ENCODE peak calls at places on chromosomes 16 and 17, in seven cellular contexts. Q is cardiac fibroblast; U is adrenal gland; P is CD4-positive, CD25-positive, alpha-beta regulatory T cell; T is heart left ventricle; B is tibial nerve; A is ascending aorta. M is an unnamed sample.

GRCh38 chr16:23119570-23119969 is 29.7 kb downstream of the USP31 start:
- DNase-seq in Q (peak), U (no peak), P (no peak), A (no peak), T (no peak), B (no peak), M (no peak)

GRCh38 chr17:73203135-73203787 is 10.4 kb downstream of the COG1 start:
- DNase-seq in A (no peak), U (no peak), Q (peak), P (peak), T (no peak), B (no peak), M (no peak)

GRCh38 chr17:45783593-45784292 is 377 bp upstream of the CRHR1 start:
- DNase-seq in Q (no peak), A (no peak), U (no peak), B (no peak), T (no peak), P (no peak), M (no peak)

GRCh38 chr16:85584192-85584757 is 28.8 kb upstream of the GSE1 start:
- DNase-seq in U (no peak), T (no peak), A (no peak), Q (no peak), B (no peak), P (no peak), M (no peak)

GRCh38 chr17:73256220-73256619 is 5.5 kb downstream of the CPSF4L start:
- DNase-seq in T (no peak), Q (no peak), A (no peak), U (no peak), B (no peak), P (no peak), M (no peak)

GRCh38 chr17:78237403-78238012 is 6.1 kb downstream of the TMEM235 start:
- DNase-seq in T (peak), A (no peak), B (no peak), U (peak), P (no peak), Q (no peak), M (no peak)

GRCh38 chr17:72121164-72122001 is 563 bp downstream of the SOX9 start:
- DNase-seq in P (no peak), A (no peak), B (no peak), U (no peak), T (peak), Q (peak), M (no peak)

GRCh38 chr17:45320931-45321461 is 4.2 kb upstream of the MAP3K14 start:
- DNase-seq in A (no peak), B (no peak), T (no peak), U (no peak), Q (peak), P (no peak), M (no peak)

GRCh38 chr17:80948961-80949450 is 42.6 kb upstream of the CHMP6 start:
- DNase-seq in B (no peak), T (peak), P (no peak), A (peak), Q (no peak), U (no peak), M (no peak)

GRCh38 chr17:62986549-62986948 is 20.5 kb downstream of the TANC2 start:
- DNase-seq in U (no peak), B (no peak), P (no peak), T (no peak), A (no peak), Q (no peak), M (no peak)

GRCh38 chr16:29994613-29995329 is 646 bp downstream of the HIRIP3 start:
- DNase-seq in Q (peak), P (no peak), A (no peak), B (no peak), U (no peak), T (peak), M (peak)

GRCh38 chr17:67246648-67247415 is 1.8 kb upstream of the HELZ start:
- DNase-seq in A (peak), U (peak), B (no peak), T (no peak), P (peak), Q (no peak), M (peak)

GRCh38 chr17:65175952-65176351 is 38.8 kb downstream of the RGS9 start:
- DNase-seq in B (no peak), T (no peak), A (no peak), Q (no peak), P (no peak), U (no peak), M (no peak)

GRCh38 chr16:53893731-53894435 is 189.9 kb downstream of the FTO start:
- DNase-seq in Q (peak), T (no peak), B (no peak), P (no peak), A (no peak), U (no peak), M (no peak)

GRCh38 chr17:39165178-39165843 is 650 bp downstream of the ARL5C start:
- DNase-seq in Q (no peak), T (peak), P (no peak), B (no peak), U (no peak), A (no peak), M (no peak)

GRCh38 chr17:75270966-75271232 is at the start of gene MIF4GD:
- DNase-seq in Q (no peak), U (no peak), P (no peak), B (no peak), T (no peak), A (no peak), M (no peak)

GRCh38 chr17:37642706-37643105 is 540 bp downstream of the DDX52 start:
- DNase-seq in P (peak), T (no peak), U (no peak), B (no peak), Q (peak), A (no peak), M (no peak)

GRCh38 chr17:56834380-56835258 is 668 bp downstream of the DGKE start:
- DNase-seq in T (peak), U (peak), B (no peak), Q (peak), P (peak), A (peak), M (peak)

GRCh38 chr16:15052747-15053476 is 3.0 kb downstream of the NTAN1 start:
- DNase-seq in U (no peak), B (no peak), A (no peak), Q (no peak), P (no peak), T (no peak), M (no peak)

GRCh38 chr16:79505344-79505743 is 95.2 kb downstream of the MAF start:
- DNase-seq in A (no peak), Q (no peak), P (no peak), T (no peak), U (peak), B (no peak), M (no peak)

GRCh38 chr17:34139996-34140395 is 115.1 kb upstream of the CCL2 start:
- DNase-seq in B (no peak), U (no peak), P (no peak), Q (no peak), A (no peak), T (no peak), M (no peak)

GRCh38 chr17:17125136-17126084 is 80.7 kb downstream of the PLD6 start:
- DNase-seq in A (no peak), B (no peak), Q (no peak), T (peak), P (peak), U (no peak), M (no peak)

GRCh38 chr16:19382887-19383816 is 34.5 kb upstream of the TMC5 start:
- DNase-seq in T (no peak), B (no peak), Q (no peak), P (no peak), U (no peak), A (no peak), M (no peak)

GRCh38 chr16:22174642-22175041 is 12.3 kb downstream of the SDR42E2 start:
- DNase-seq in T (peak), Q (no peak), A (no peak), B (no peak), P (no peak), U (no peak), M (no peak)

GRCh38 chr17:77127735-77128361 is 12.9 kb upstream of the SEC14L1 start:
- DNase-seq in U (peak), T (peak), B (peak), P (peak), Q (peak), A (peak), M (peak)

GRCh38 chr17:42407289-42407836 is 15.7 kb downstream of the CAVIN1 start:
- DNase-seq in P (peak), A (peak), Q (peak), T (peak), U (peak), B (peak), M (peak)

GRCh38 chr16:67547423-67548264 is 14.7 kb upstream of the CTCF start:
- DNase-seq in B (no peak), T (no peak), Q (no peak), A (no peak), P (peak), U (no peak), M (peak)

GRCh38 chr17:39791296-39791992 is 53.7 kb downstream of the GRB7 start:
- DNase-seq in T (no peak), P (peak), B (no peak), U (no peak), Q (no peak), A (no peak), M (no peak)

GRCh38 chr17:2267354-2267753 is 36.2 kb downstream of the SMG6 start:
- DNase-seq in Q (no peak), T (no peak), B (no peak), U (no peak), A (no peak), P (no peak), M (no peak)

GRCh38 chr17:2264023-2264860 is 39.3 kb downstream of the SMG6 start:
- DNase-seq in U (no peak), T (no peak), P (no peak), Q (peak), A (no peak), B (no peak), M (no peak)

GRCh38 chr17:2263183-2263954 is 40.2 kb downstream of the SMG6 start:
- DNase-seq in A (no peak), P (no peak), T (no peak), Q (peak), U (no peak), B (no peak), M (no peak)

GRCh38 chr17:2266865-2267228 is 36.7 kb downstream of the SMG6 start:
- DNase-seq in U (no peak), T (no peak), P (peak), Q (no peak), B (no peak), A (no peak), M (no peak)

DNA sequence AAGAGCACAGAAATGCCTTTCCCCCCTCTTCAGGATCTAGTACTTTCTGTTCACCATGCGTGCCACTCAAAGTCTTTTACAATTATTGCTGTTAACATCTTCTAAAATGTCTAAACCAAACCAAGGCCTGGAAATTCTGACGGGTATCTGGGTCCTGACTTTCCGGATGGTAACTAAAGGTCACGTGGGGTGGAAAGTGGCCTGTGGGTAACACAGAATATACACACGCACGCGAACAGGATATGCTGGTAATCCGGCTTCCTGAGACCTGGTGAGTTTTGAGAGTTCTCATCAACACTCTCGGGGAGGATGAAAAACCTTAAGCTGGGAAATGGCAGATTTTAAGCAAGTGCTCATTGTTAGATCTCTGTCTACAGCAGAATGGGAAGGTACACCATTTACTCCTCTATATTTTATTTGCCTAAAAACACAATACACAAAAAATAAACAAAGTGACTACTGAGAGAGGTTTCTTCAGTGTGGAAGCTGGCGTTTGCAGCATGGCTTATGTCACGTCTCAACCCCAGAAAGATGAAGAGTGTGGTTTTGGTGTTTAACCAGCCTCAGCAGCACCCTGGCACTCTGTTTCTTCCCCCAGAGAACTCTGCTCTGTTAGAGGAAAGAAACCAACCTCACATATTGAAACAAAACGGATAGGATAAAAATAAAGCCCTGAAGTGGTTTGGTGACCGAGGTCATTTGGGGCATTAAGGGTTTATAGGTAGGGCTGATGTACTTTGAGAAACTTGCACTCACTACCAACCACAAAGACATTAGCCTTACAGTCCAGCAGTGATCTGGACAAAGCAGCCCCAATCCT is 37.3 kb downstream of the SMG6 start:
- DNase-seq in B (no peak), P (peak), A (peak), Q (no peak), T (no peak), U (no peak), M (peak)
- H3K4me3 ChIP-seq in B (no peak), P (peak), A (no peak), Q (no peak), T (no peak), U (no peak), M (peak)

GRCh38 chr17:31686495-31686894 is 172.5 kb downstream of the COPRS start:
- DNase-seq in T (no peak), B (no peak), A (peak), U (no peak), Q (no peak), P (no peak), M (no peak)

GRCh38 chr17:31690118-31690517 is 168.9 kb downstream of the COPRS start:
- DNase-seq in U (no peak), Q (no peak), T (no peak), P (no peak), B (no peak), A (no peak), M (no peak)

GRCh38 chr17:31691251-31691905 is 167.7 kb downstream of the COPRS start:
- DNase-seq in U (peak), P (no peak), T (no peak), A (peak), Q (no peak), B (no peak), M (no peak)

GRCh38 chr17:31687505-31688126 is 171.4 kb downstream of the COPRS start:
- DNase-seq in Q (no peak), P (no peak), A (peak), T (no peak), B (no peak), U (no peak), M (no peak)

GRCh38 chr17:31688704-31689103 is 170.3 kb downstream of the COPRS start:
- DNase-seq in U (no peak), A (no peak), B (no peak), T (no peak), Q (no peak), P (no peak), M (no peak)
- H3K4me3 ChIP-seq in U (no peak), A (no peak), B (no peak), T (no peak), Q (no peak), P (no peak), M (no peak)

DNA sequence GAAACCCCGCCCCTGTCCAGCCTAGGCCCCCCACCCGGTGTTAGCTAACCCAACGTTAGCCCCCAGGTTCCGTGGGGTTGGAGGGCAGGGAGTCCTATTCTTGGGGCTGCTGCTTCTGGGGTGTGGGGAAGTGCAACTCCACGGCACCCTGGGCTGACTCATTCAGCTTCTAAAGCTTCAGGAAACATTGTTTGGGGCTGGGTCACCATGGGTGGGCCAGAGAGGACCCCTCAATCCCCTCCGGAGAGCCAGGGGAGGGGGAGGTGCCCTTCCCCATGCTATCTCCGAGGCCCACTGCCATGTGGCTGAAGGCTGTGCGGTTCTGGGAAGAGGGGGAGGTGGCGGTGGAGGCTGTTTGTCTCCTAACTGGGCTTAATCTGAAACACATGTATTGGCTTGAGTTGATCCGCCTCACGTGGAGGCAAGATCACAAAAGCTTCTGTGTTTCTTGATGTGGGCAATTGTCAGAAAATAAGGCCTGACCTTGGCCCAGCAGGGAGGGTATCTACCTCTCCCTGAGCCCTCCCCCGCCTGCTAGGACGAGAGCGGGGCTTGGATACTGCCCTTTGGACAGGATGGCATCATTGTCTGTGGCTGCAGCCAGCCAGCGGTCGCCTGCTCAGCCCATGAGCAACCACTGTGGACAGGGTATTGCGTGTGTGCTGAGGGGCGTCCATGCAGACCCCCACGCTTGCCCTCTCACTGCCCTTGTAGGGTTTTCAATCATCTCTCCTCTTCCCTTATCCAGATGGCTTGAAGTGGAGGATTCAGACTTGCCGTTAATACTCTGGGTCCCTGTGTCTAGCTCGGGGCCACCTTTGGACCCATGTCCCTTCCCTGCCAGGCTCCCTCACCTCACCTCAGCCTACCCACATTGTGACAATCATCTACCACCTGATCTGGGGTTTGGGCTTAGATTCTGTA is 1.3 kb downstream of the SERPINF1 start:
- DNase-seq in U (no peak), B (peak), Q (peak), T (no peak), P (peak), A (no peak), M (no peak)
- H3K4me3 ChIP-seq in U (peak), B (peak), Q (peak), T (no peak), P (no peak), A (peak), M (no peak)

GRCh38 chr17:21125862-21126261 is 902 bp upstream of the DHRS7B start:
- DNase-seq in B (no peak), A (no peak), T (no peak), P (peak), Q (no peak), U (no peak), M (peak)
- H3K4me3 ChIP-seq in B (no peak), A (peak), T (no peak), P (peak), Q (no peak), U (peak), M (peak)

DNA sequence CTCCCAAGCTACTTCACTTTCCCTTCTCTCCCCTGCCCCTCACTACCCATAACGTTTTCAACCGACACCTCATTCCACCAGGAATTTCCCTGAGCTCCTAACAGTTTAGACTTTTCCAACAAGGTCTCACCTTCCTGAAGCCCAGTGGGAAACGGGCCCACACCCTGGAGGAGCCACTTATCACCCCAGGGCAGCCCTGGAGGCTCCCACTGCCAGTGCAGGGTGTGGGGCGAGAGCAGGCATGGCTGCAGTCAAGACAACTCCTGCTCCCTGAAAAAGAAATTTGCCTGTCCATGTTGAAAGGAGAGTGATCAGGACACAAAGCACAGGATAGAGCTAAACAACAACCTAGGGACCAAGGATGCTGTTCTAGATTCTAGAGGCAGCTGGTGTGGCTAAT is 1.7 kb upstream of the CCNF start:
- DNase-seq in U (no peak), Q (no peak), P (no peak), B (no peak), A (no peak), T (no peak), M (no peak)
- H3K4me3 ChIP-seq in U (no peak), Q (no peak), P (no peak), B (no peak), A (no peak), T (no peak), M (no peak)

GRCh38 chr17:79803997-79804855 is 7.3 kb upstream of the CBX8 start:
- DNase-seq in B (no peak), A (no peak), T (no peak), U (no peak), Q (no peak), P (peak), M (no peak)
- H3K4me3 ChIP-seq in B (no peak), A (no peak), T (no peak), U (no peak), Q (no peak), P (no peak), M (no peak)